ENCODE peak calls at places on chromosomes 7 and 10, in six cellular contexts. One of them, this sample, is unnamed.

GRCh38 chr10:78211476-78212110 is 177.9 kb downstream of the RPS24 start:
- DNase-seq in breast epithelium: no peak
- DNase-seq in transverse colon: no peak
- DNase-seq in suprapubic skin: no peak
- DNase-seq in HCT116: peak; percentile 6
- DNase-seq in stomach: no peak
- DNase-seq in this sample: no peak

GRCh38 chr10:28111712-28112111 is 112.8 kb upstream of the ODAD2 start:
- DNase-seq in breast epithelium: no peak
- DNase-seq in transverse colon: no peak
- DNase-seq in suprapubic skin: no peak
- DNase-seq in HCT116: peak; percentile 74
- DNase-seq in stomach: no peak
- DNase-seq in this sample: no peak

GRCh38 chr10:1377756-1378397 is 321.7 kb downstream of the WDR37 start:
- DNase-seq in breast epithelium: no peak
- DNase-seq in transverse colon: no peak
- DNase-seq in suprapubic skin: peak; percentile 37
- DNase-seq in HCT116: no peak
- DNase-seq in stomach: peak; percentile 13
- DNase-seq in this sample: peak; percentile 72

GRCh38 chr10:96643920-96644319 is 57.1 kb upstream of the TM9SF3 start:
- DNase-seq in breast epithelium: no peak
- DNase-seq in transverse colon: no peak
- DNase-seq in suprapubic skin: no peak
- DNase-seq in HCT116: no peak
- DNase-seq in stomach: no peak
- DNase-seq in this sample: no peak

GRCh38 chr7:122675011-122675410 is 23.9 kb downstream of the RNF133 start:
- DNase-seq in breast epithelium: no peak
- DNase-seq in transverse colon: no peak
- DNase-seq in suprapubic skin: no peak
- DNase-seq in HCT116: no peak
- DNase-seq in stomach: no peak
- DNase-seq in this sample: no peak

GRCh38 chr7:142712617-142712957 is 36.7 kb upstream of the PRSS1 start:
- DNase-seq in breast epithelium: no peak
- DNase-seq in transverse colon: no peak
- DNase-seq in suprapubic skin: no peak
- DNase-seq in HCT116: no peak
- DNase-seq in stomach: no peak
- DNase-seq in this sample: no peak

GRCh38 chr7:148623586-148624282 is 33.2 kb downstream of the C7orf33 start:
- DNase-seq in breast epithelium: no peak
- DNase-seq in transverse colon: no peak
- DNase-seq in suprapubic skin: no peak
- DNase-seq in HCT116: no peak
- DNase-seq in stomach: no peak
- DNase-seq in this sample: no peak

GRCh38 chr7:121515651-121516401 is 119.7 kb upstream of the FAM3C start:
- DNase-seq in breast epithelium: no peak
- DNase-seq in transverse colon: no peak
- DNase-seq in suprapubic skin: no peak
- DNase-seq in HCT116: no peak
- DNase-seq in stomach: no peak
- DNase-seq in this sample: no peak

GRCh38 chr10:132974249-132974796 is 32.0 kb upstream of the CFAP46 start:
- DNase-seq in breast epithelium: no peak
- DNase-seq in transverse colon: no peak
- DNase-seq in suprapubic skin: no peak
- DNase-seq in HCT116: no peak
- DNase-seq in stomach: no peak
- DNase-seq in this sample: no peak

GRCh38 chr7:111107989-111108388 is 17.1 kb downstream of the LRRN3 start:
- DNase-seq in breast epithelium: no peak
- DNase-seq in transverse colon: no peak
- DNase-seq in suprapubic skin: no peak
- DNase-seq in HCT116: no peak
- DNase-seq in stomach: no peak
- DNase-seq in this sample: no peak

GRCh38 chr10:31830887-31831286 is 97.7 kb downstream of the ARHGAP12 start:
- DNase-seq in breast epithelium: no peak
- DNase-seq in transverse colon: no peak
- DNase-seq in suprapubic skin: no peak
- DNase-seq in HCT116: no peak
- DNase-seq in stomach: no peak
- DNase-seq in this sample: no peak

GRCh38 chr10:77801474-77802238 is 124.9 kb downstream of the DLG5 start:
- DNase-seq in breast epithelium: no peak
- DNase-seq in transverse colon: no peak
- DNase-seq in suprapubic skin: no peak
- DNase-seq in HCT116: no peak
- DNase-seq in stomach: no peak
- DNase-seq in this sample: no peak

GRCh38 chr10:13990918-13991317 is 339.8 kb downstream of the FRMD4A start:
- DNase-seq in breast epithelium: no peak
- DNase-seq in transverse colon: no peak
- DNase-seq in suprapubic skin: no peak
- DNase-seq in HCT116: no peak
- DNase-seq in stomach: peak; percentile 47
- DNase-seq in this sample: no peak

GRCh38 chr10:60570941-60571340 is 181.3 kb upstream of the ANK3 start:
- DNase-seq in breast epithelium: no peak
- DNase-seq in transverse colon: no peak
- DNase-seq in suprapubic skin: no peak
- DNase-seq in HCT116: no peak
- DNase-seq in stomach: no peak
- DNase-seq in this sample: no peak

GRCh38 chr10:102970941-102971340 is 52.8 kb downstream of the CNNM2 start:
- DNase-seq in breast epithelium: no peak
- DNase-seq in transverse colon: no peak
- DNase-seq in suprapubic skin: no peak
- DNase-seq in HCT116: no peak
- DNase-seq in stomach: no peak
- DNase-seq in this sample: no peak

GRCh38 chr10:77011823-77012566 is 625.6 kb downstream of the KCNMA1 start:
- DNase-seq in breast epithelium: no peak
- DNase-seq in transverse colon: no peak
- DNase-seq in suprapubic skin: no peak
- DNase-seq in HCT116: no peak
- DNase-seq in stomach: no peak
- DNase-seq in this sample: no peak

GRCh38 chr10:75015440-75015839 is 96.0 kb upstream of the SAMD8 start:
- DNase-seq in breast epithelium: no peak
- DNase-seq in transverse colon: no peak
- DNase-seq in suprapubic skin: no peak
- DNase-seq in HCT116: no peak
- DNase-seq in stomach: no peak
- DNase-seq in this sample: no peak

GRCh38 chr10:123570898-123571515 is 95.1 kb upstream of the GPR26 start:
- DNase-seq in breast epithelium: peak; percentile 39
- DNase-seq in transverse colon: no peak
- DNase-seq in suprapubic skin: peak; percentile 68
- DNase-seq in HCT116: no peak
- DNase-seq in stomach: no peak
- DNase-seq in this sample: no peak

GRCh38 chr7:158018971-158019645 is 568.5 kb downstream of the PTPRN2 start:
- DNase-seq in breast epithelium: peak; percentile 31
- DNase-seq in transverse colon: no peak
- DNase-seq in suprapubic skin: peak; percentile 64
- DNase-seq in HCT116: no peak
- DNase-seq in stomach: peak; percentile 17
- DNase-seq in this sample: no peak

GRCh38 chr7:11176922-11177445 is 203.3 kb downstream of the PHF14 start:
- DNase-seq in breast epithelium: no peak
- DNase-seq in transverse colon: no peak
- DNase-seq in suprapubic skin: no peak
- DNase-seq in HCT116: no peak
- DNase-seq in stomach: no peak
- DNase-seq in this sample: no peak

GRCh38 chr7:122691569-122692235 is 7.2 kb downstream of the RNF133 start:
- DNase-seq in breast epithelium: no peak
- DNase-seq in transverse colon: no peak
- DNase-seq in suprapubic skin: no peak
- DNase-seq in HCT116: no peak
- DNase-seq in stomach: no peak
- DNase-seq in this sample: no peak

GRCh38 chr10:16886032-16886431 is 68.8 kb upstream of the RSU1 start:
- DNase-seq in breast epithelium: no peak
- DNase-seq in transverse colon: no peak
- DNase-seq in suprapubic skin: no peak
- DNase-seq in HCT116: no peak
- DNase-seq in stomach: no peak
- DNase-seq in this sample: no peak

GRCh38 chr7:87223666-87224065 is 4.1 kb upstream of the TMEM243 start:
- DNase-seq in breast epithelium: no peak
- DNase-seq in transverse colon: no peak
- DNase-seq in suprapubic skin: no peak
- DNase-seq in HCT116: no peak
- DNase-seq in stomach: no peak
- DNase-seq in this sample: no peak

DNA sequence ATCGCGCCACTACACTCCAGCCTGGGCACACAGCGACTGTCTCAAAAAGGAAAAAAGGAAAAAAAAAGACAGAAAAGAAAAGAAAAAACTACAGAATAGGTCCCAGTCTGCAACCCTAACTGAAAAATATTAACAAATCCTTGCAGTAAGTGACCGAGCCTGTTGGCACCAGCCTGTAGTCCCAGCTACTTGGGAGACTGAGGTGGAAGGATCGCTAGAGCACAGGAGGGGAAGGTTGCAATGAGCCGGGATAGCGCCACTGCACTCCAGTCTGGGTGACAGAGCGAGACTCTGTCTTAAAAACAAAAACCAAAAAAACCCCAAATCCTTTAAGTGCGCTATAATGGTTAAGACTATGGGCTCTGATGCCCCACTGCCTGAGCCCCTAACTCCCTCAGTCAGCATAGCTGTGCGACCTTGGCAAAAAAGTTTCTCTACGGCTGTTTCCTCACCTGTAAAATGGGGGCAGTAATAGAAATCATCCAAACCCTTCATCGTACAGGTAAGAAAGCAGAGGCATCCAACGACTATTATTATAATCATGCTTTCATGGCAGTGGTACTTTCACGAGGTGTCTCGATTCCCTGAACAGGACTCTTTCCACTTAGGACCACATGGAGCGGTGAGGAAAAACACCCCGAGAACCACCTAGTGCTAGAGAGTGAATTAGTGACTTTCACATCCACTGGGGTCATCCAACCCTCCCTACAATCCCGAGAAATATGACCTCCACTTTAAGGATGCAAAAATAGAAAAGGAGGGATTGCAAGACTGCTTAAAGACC is 755 bp downstream of the TOMM7 start:
- DNase-seq in breast epithelium: no peak
- DNase-seq in transverse colon: no peak
- DNase-seq in suprapubic skin: no peak
- DNase-seq in HCT116: no peak
- DNase-seq in stomach: no peak
- DNase-seq in this sample: no peak
- TF ChIP-seq POLR2A in breast epithelium: no peak
- TF ChIP-seq POLR2A in transverse colon: no peak
- TF ChIP-seq POLR2A in suprapubic skin: no peak
- TF ChIP-seq POLR2A in HCT116: no peak
- TF ChIP-seq POLR2A in stomach: no peak
- TF ChIP-seq POLR2A in this sample: no peak

DNA sequence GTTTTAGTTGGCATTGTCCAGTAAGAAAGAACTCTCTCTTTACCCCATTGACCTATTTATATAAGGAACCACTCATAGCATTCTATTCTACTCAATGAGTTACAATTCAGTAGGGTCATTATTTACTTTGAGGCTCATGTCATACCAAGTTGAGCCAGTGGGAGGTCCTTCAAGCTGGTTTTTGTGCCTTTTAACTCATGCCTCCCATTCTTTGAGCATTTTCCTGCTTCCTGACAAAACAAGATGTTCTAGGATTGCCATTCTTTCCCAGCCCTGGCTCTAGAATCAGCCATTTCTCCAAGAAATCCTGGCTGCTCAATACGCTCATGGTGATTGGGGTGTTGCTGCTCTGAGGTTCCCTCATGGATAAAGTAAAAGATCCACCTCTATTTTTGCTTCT is 250.1 kb downstream of the ABCA13 start:
- DNase-seq in breast epithelium: no peak
- DNase-seq in transverse colon: no peak
- DNase-seq in suprapubic skin: no peak
- DNase-seq in HCT116: no peak
- DNase-seq in stomach: no peak
- DNase-seq in this sample: peak; percentile 55
- TF ChIP-seq POLR2AphosphoS5 in breast epithelium: no peak
- TF ChIP-seq POLR2AphosphoS5 in transverse colon: no peak
- TF ChIP-seq POLR2AphosphoS5 in suprapubic skin: no peak
- TF ChIP-seq POLR2AphosphoS5 in HCT116: no peak
- TF ChIP-seq POLR2AphosphoS5 in stomach: no peak
- TF ChIP-seq POLR2AphosphoS5 in this sample: no peak

GRCh38 chr7:33982425-33982786 is 77.1 kb downstream of the BMPER start:
- DNase-seq in breast epithelium: no peak
- DNase-seq in transverse colon: no peak
- DNase-seq in suprapubic skin: no peak
- DNase-seq in HCT116: peak; percentile 33
- DNase-seq in stomach: no peak
- DNase-seq in this sample: no peak
- H3K36me3 ChIP-seq in breast epithelium: no peaks in the 10 kb centered on the region
- H3K36me3 ChIP-seq in transverse colon: no peaks in the 10 kb centered on the region
- H3K36me3 ChIP-seq in suprapubic skin: no peaks in the 10 kb centered on the region
- H3K36me3 ChIP-seq in HCT116: no peaks in the 10 kb centered on the region
- H3K36me3 ChIP-seq in stomach: no peaks in the 10 kb centered on the region
- H3K36me3 ChIP-seq in this sample: no peaks in the 10 kb centered on the region

DNA sequence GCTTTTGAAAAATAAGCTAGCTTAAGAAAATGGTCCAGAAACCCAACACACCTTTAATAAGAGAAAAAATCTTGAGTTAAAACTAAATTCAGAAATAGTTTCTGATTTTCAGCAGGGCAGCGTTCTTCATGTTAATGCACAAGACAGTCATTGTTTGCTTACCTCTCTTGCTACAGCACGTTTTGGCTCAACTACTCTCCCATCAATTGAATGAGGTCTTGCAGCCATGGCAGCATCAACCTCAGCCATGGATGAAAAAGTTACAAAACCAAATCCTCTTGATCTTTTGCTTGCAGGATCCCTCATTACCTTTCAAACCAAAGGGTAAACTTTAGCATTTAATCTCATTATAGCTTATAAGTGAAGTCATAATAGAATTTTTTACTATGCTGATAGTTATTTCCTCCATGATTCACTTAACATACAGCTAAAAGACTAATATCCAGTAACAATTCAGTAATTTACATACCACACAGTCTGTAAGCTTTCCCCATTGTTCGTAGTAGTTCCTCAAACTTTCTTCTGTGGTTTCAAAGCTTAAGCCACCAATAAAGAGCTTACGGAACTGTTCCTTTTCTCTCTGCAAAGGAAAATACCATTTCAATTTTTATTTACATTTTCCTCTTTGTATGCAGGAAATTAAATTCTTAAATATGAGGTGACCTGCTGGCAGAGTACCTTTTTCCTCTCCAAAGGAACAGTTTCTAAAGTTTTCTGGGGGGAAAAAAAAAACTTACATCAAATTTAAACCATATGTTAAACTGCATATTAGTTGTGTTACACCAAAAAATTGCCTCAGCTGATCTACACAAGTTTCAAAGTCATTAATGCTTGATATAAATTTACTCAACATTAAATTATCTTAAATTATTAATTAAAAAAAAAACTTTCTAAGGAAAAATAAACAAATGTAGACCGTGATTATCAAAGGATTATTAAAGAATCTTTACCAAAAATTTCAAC is 3.1 kb downstream of the HNRNPA2B1 start:
- DNase-seq in breast epithelium: no peak
- DNase-seq in transverse colon: no peak
- DNase-seq in suprapubic skin: no peak
- DNase-seq in HCT116: no peak
- DNase-seq in stomach: no peak
- DNase-seq in this sample: no peak
- TF ChIP-seq POLR2A in breast epithelium: no peak
- TF ChIP-seq POLR2A in transverse colon: no peak
- TF ChIP-seq POLR2A in suprapubic skin: no peak
- TF ChIP-seq POLR2A in HCT116: no peak
- TF ChIP-seq POLR2A in stomach: no peak
- TF ChIP-seq POLR2A in this sample: no peak

This sample was measured in esophagus muscularis mucosa.